ENCODE peak calls at places on chromosomes 5 and 9, in five cellular contexts. C, X, L, V and A are unnamed samples.

GRCh38 chr5:139459451-139459934 is 3.0 kb downstream of the ECSCR start:
- DNase-seq in C (no peak), X (no peak), L (no peak), V (no peak), A (peak)

GRCh38 chr5:11588803-11589202 is 315.4 kb downstream of the CTNND2 start:
- DNase-seq in C (no peak), X (no peak), L (peak), V (no peak), A (no peak)

GRCh38 chr9:96585426-96585825 is 34.2 kb downstream of the CDC14B start:
- DNase-seq in C (no peak), X (no peak), L (no peak), V (no peak), A (no peak)

GRCh38 chr9:34121996-34122395 is 4.5 kb downstream of the DCAF12 start:
- DNase-seq in C (no peak), X (no peak), L (no peak), V (no peak), A (no peak)

GRCh38 chr5:175698401-175699115 is 40.7 kb downstream of the HRH2 start:
- DNase-seq in C (no peak), X (no peak), L (no peak), V (no peak), A (no peak)

GRCh38 chr5:93158841-93159240 is 422.2 kb downstream of the NR2F1-AS1 start:
- DNase-seq in C (no peak), X (no peak), L (no peak), V (peak), A (no peak)

GRCh38 chr5:139369181-139369580 is 13.9 kb downstream of the SLC23A1 start:
- DNase-seq in C (no peak), X (no peak), L (no peak), V (no peak), A (no peak)

GRCh38 chr5:68465133-68465532 is 249.6 kb downstream of the PIK3R1 start:
- DNase-seq in C (no peak), X (no peak), L (no peak), V (no peak), A (no peak)

GRCh38 chr9:91951944-91952520 is 2.0 kb upstream of the ROR2 start:
- DNase-seq in C (no peak), X (no peak), L (no peak), V (no peak), A (no peak)

GRCh38 chr9:121301881-121302286 is 33.9 kb downstream of the GSN start:
- DNase-seq in C (no peak), X (no peak), L (no peak), V (no peak), A (no peak)

GRCh38 chr9:131434673-131435072 is 40.8 kb downstream of the PRRC2B start:
- DNase-seq in C (no peak), X (no peak), L (no peak), V (no peak), A (no peak)

GRCh38 chr9:109229682-109230081 is 62.6 kb upstream of the FRRS1L start:
- DNase-seq in C (no peak), X (no peak), L (no peak), V (no peak), A (no peak)

GRCh38 chr9:120944434-120945125 is 18.0 kb upstream of the TRAF1 start:
- DNase-seq in C (no peak), X (no peak), L (no peak), V (no peak), A (no peak)

GRCh38 chr5:6340100-6340499 is 38.2 kb downstream of the MED10 start:
- DNase-seq in C (no peak), X (no peak), L (no peak), V (no peak), A (peak)

GRCh38 chr5:151719228-151719861 is 32.6 kb upstream of the SPARC start:
- DNase-seq in C (no peak), X (no peak), L (peak), V (no peak), A (peak)

GRCh38 chr5:169970911-169971436 is 9.3 kb downstream of the INSYN2B start:
- DNase-seq in C (no peak), X (no peak), L (no peak), V (peak), A (peak)